ENCODE peak calls at places on chromosomes 6 and 20, in ten cellular contexts. Q is aorta, V is small intestine, Y is AG04450, D is AG04449, R is adipocyte, B is hepatocyte, P is choroid plexus epithelial cell, W is brain microvascular endothelial cell, X is SJSA1. J is an unnamed sample.

GRCh38 chr6:170294813-170295518 is 4.1 kb upstream of the DLL1 start:
- DNase-seq in Q (no peak), V (no peak), Y (no peak), D (no peak), R (no peak), B (no peak), P (no peak), W (no peak), X (peak), J (no peak)

GRCh38 chr6:139308936-139309603 is 17.3 kb upstream of the TXLNB start:
- DNase-seq in Q (no peak), V (peak), Y (no peak), D (no peak), R (peak), B (peak), P (peak), W (peak), X (no peak), J (peak)

GRCh38 chr6:67888886-67889681 is 746.0 kb upstream of the ADGRB3 start:
- DNase-seq in Q (no peak), V (no peak), Y (no peak), D (no peak), R (no peak), B (no peak), P (no peak), W (no peak), X (no peak), J (no peak)

GRCh38 chr6:5453531-5453930 is 192.2 kb downstream of the FARS2 start:
- DNase-seq in Q (no peak), V (no peak), Y (no peak), D (no peak), R (no peak), B (no peak), P (no peak), W (no peak), X (no peak), J (peak)

GRCh38 chr20:4999788-5000187 is 1.5 kb downstream of the SLC23A2 start:
- DNase-seq in Q (no peak), V (peak), Y (no peak), D (no peak), R (no peak), B (no peak), P (no peak), W (no peak), X (no peak), J (no peak)

GRCh38 chr6:93341900-93342613 is 77.3 kb downstream of the EPHA7 start:
- DNase-seq in Q (no peak), V (peak), Y (no peak), D (no peak), R (no peak), B (no peak), P (no peak), W (no peak), X (no peak), J (no peak)

GRCh38 chr6:14925025-14925595 is 320.8 kb upstream of the JARID2 start:
- DNase-seq in Q (no peak), V (no peak), Y (no peak), D (no peak), R (no peak), B (no peak), P (no peak), W (no peak), X (no peak), J (peak)

GRCh38 chr6:16150098-16150497 is 21.2 kb downstream of the MYLIP start:
- DNase-seq in Q (no peak), V (no peak), Y (no peak), D (no peak), R (no peak), B (no peak), P (no peak), W (no peak), X (no peak), J (no peak)

GRCh38 chr20:10508468-10509251 is 73.6 kb downstream of the SLX4IP start:
- DNase-seq in Q (no peak), V (no peak), Y (no peak), D (no peak), R (peak), B (peak), P (peak), W (peak), X (no peak), J (peak)

GRCh38 chr20:63751471-63752271 is 12.1 kb downstream of the SLC2A4RG start:
- DNase-seq in Q (peak), V (no peak), Y (no peak), D (no peak), R (no peak), B (peak), P (no peak), W (no peak), X (peak), J (no peak)

GRCh38 chr6:106974337-106974998 is at the start of gene CD24:
- DNase-seq in Q (no peak), V (peak), Y (no peak), D (no peak), R (no peak), B (peak), P (no peak), W (no peak), X (peak), J (no peak)

GRCh38 chr20:9409352-9409751 is 105.0 kb upstream of the LAMP5 start:
- DNase-seq in Q (no peak), V (no peak), Y (no peak), D (no peak), R (peak), B (no peak), P (peak), W (peak), X (no peak), J (peak)

GRCh38 chr6:170256641-170257040 is 34.2 kb downstream of the DLL1 start:
- DNase-seq in Q (peak), V (no peak), Y (no peak), D (no peak), R (no peak), B (no peak), P (no peak), W (no peak), X (no peak), J (no peak)

GRCh38 chr6:37979392-37980221 is 160.1 kb downstream of the ZFAND3 start:
- DNase-seq in Q (no peak), V (no peak), Y (no peak), D (no peak), R (no peak), B (no peak), P (no peak), W (no peak), X (no peak), J (no peak)

GRCh38 chr20:40120827-40121226 is 568.2 kb downstream of the MAFB start:
- DNase-seq in Q (no peak), V (no peak), Y (no peak), D (no peak), R (no peak), B (no peak), P (no peak), W (no peak), X (no peak), J (no peak)

GRCh38 chr6:16452348-16452747 is 214.0 kb downstream of the GMPR start:
- DNase-seq in Q (no peak), V (no peak), Y (no peak), D (no peak), R (no peak), B (no peak), P (no peak), W (no peak), X (no peak), J (no peak)

GRCh38 chr6:50062051-50062450 is 12.3 kb upstream of the DEFB112 start:
- DNase-seq in Q (no peak), V (no peak), Y (no peak), D (no peak), R (no peak), B (no peak), P (no peak), W (no peak), X (no peak), J (no peak)

GRCh38 chr6:27059621-27060425 is 187.7 kb upstream of the PRSS16 start:
- DNase-seq in Q (no peak), V (no peak), Y (no peak), D (no peak), R (no peak), B (no peak), P (no peak), W (no peak), X (no peak), J (no peak)

GRCh38 chr6:168290095-168290494 is 29.5 kb downstream of the DACT2 start:
- DNase-seq in Q (no peak), V (no peak), Y (no peak), D (no peak), R (no peak), B (no peak), P (no peak), W (no peak), X (no peak), J (no peak)

GRCh38 chr20:48920527-48921167 is 864 bp upstream of the ARFGEF2 start:
- DNase-seq in Q (peak), V (no peak), Y (no peak), D (no peak), R (no peak), B (no peak), P (no peak), W (no peak), X (no peak), J (no peak)

GRCh38 chr6:53044071-53044470 is 21.1 kb upstream of the FBXO9 start:
- DNase-seq in Q (no peak), V (no peak), Y (no peak), D (no peak), R (peak), B (peak), P (peak), W (peak), X (peak), J (peak)

GRCh38 chr6:150281767-150282166 is 87.0 kb upstream of the IYD start:
- DNase-seq in Q (no peak), V (no peak), Y (no peak), D (no peak), R (no peak), B (no peak), P (no peak), W (no peak), X (no peak), J (no peak)

GRCh38 chr6:108914235-108915022 is 66.2 kb downstream of the ARMC2 start:
- DNase-seq in Q (no peak), V (no peak), Y (peak), D (no peak), R (no peak), B (no peak), P (peak), W (no peak), X (no peak), J (peak)

GRCh38 chr20:12925214-12925755 is 83.5 kb upstream of the SPTLC3 start:
- DNase-seq in Q (no peak), V (peak), Y (peak), D (peak), R (peak), B (peak), P (peak), W (peak), X (peak), J (peak)

GRCh38 chr6:132209351-132209750 is 191.9 kb downstream of the MOXD1 start:
- DNase-seq in Q (no peak), V (no peak), Y (no peak), D (no peak), R (no peak), B (no peak), P (no peak), W (no peak), X (no peak), J (no peak)

DNA sequence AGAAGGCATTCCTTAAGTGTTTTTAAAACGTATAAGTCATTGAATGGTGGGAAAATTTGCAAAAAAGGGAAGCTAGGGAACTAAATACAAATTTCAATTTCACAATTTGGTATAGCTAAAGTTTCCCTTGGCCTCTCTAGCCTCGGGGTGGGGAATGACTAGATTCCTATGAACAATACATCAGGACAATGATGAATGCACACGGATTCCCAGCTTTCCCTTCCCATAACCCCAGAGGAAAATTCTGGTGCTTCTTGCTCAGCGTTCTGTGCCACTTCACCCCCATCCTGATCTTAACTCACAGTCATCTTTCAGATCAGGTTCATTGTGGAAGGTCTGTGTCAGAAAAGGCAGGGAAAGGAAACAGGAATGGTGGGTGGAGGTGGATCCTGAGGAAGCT is 113.2 kb upstream of the ASF1A start:
- DNase-seq in Q (no peak), V (no peak), Y (no peak), D (no peak), R (no peak), B (no peak), P (no peak), W (no peak), X (no peak), J (no peak)
- H3K4me3 ChIP-seq in Q (no peak), V (no peak), Y (no peak), D (no peak), R (no peak), B (no peak), P (no peak), W (no peak), X (no peak), J (no peak)

GRCh38 chr6:11043552-11043960 is 549 bp downstream of the ELOVL2 start:
- DNase-seq in Q (peak), V (no peak), Y (no peak), D (no peak), R (no peak), B (peak), P (no peak), W (no peak), X (no peak), J (no peak)
- H3K4me3 ChIP-seq in Q (peak), V (peak), Y (peak), D (peak), R (peak), B (peak), P (peak), W (peak), X (peak), J (peak)

GRCh38 chr20:57698191-57698866 is 11.5 kb downstream of the PMEPA1 start:
- DNase-seq in Q (no peak), V (peak), Y (peak), D (peak), R (peak), B (peak), P (peak), W (peak), X (peak), J (peak)
- H3K4me3 ChIP-seq in Q (no peak), V (no peak), Y (peak), D (peak), R (peak), B (no peak), P (peak), W (peak), X (no peak), J (no peak)

GRCh38 chr6:122161136-122161535 is 238.3 kb upstream of the HSF2 start:
- DNase-seq in Q (no peak), V (no peak), Y (no peak), D (no peak), R (no peak), B (no peak), P (no peak), W (no peak), X (no peak), J (no peak)
- H3K4me3 ChIP-seq in Q (no peak), V (no peak), Y (no peak), D (no peak), R (no peak), B (no peak), P (no peak), W (no peak), X (no peak), J (no peak)

GRCh38 chr6:134173007-134173690 is 120.7 kb upstream of the SLC2A12 start:
- DNase-seq in Q (no peak), V (peak), Y (no peak), D (no peak), R (peak), B (no peak), P (peak), W (no peak), X (no peak), J (peak)
- H3K4me3 ChIP-seq in Q (no peak), V (no peak), Y (peak), D (peak), R (peak), B (peak), P (peak), W (peak), X (peak), J (peak)

DNA sequence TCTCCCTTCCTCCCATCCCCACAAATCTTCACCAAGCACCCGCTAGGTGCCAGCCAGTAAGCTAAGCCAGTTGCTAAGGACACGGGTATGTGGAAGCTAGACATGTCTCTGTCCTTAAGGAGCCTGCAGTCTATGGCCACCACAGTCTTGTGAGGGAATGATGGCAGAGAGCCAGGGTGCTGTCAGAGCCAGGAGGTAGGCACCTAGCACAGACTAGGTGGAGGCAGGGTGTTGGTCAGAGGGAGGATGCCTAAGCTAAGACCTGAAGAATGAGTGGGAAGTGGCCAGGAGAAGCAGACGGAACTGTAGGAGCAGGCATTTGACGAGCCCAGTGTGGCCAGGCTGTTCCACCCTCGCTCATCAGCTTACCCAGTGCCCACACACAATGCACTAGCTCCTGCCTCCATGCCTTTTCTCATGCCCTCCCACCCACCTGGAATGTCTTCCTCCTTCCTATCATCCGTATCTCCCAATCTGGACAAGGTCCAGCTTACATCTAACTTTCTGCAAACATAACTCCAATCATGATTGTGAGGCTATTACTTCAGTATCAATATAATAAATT is 125.6 kb downstream of the FOXC1 start:
- DNase-seq in Q (no peak), V (peak), Y (no peak), D (no peak), R (no peak), B (no peak), P (no peak), W (no peak), X (no peak), J (no peak)
- H3K4me3 ChIP-seq in Q (no peak), V (no peak), Y (no peak), D (no peak), R (no peak), B (no peak), P (no peak), W (no peak), X (no peak), J (no peak)

J was measured in AG10803.